ENCODE peak calls at places on chromosome 11, in four cellular contexts. C, G, D and X are unnamed samples.
A peak's percentile ranks its signal among the peaks of the same experiment; 100 is the strongest.

GRCh38 chr11:73143126-73143838 is 1.2 kb upstream of the FCHSD2 start:
- DNase-seq in C (no peak), D (no peak), G (no peak), X (no peak)

GRCh38 chr11:4464216-4465159 is 15.4 kb downstream of the OR52K2 start:
- DNase-seq in C (no peak), G (peak; percentile 75), D (no peak), X (no peak)

GRCh38 chr11:122192634-122193245 is 76.7 kb upstream of the BLID start:
- DNase-seq in C (no peak), G (peak; percentile 62), D (no peak), X (no peak)

GRCh38 chr11:83410605-83411565 is 124.7 kb upstream of the CCDC90B start:
- DNase-seq in D (no peak), G (no peak), C (no peak), X (no peak)

GRCh38 chr11:74926304-74927030 is 22.4 kb downstream of the XRRA1 start:
- DNase-seq in D (no peak), C (no peak), G (peak; percentile 46), X (no peak)

GRCh38 chr11:16346975-16347374 is 9.4 kb downstream of the SOX6 start:
- DNase-seq in G (peak; percentile 54), C (no peak), D (no peak), X (no peak)

GRCh38 chr11:85809881-85810280 is 1.1 kb downstream of the SYTL2 start:
- DNase-seq in C (no peak), G (no peak), D (no peak), X (no peak)

GRCh38 chr11:119249671-119250010 is 43.5 kb downstream of the CBL start:
- DNase-seq in D (no peak), G (no peak), C (no peak), X (no peak)

GRCh38 chr11:69394902-69395690 is 86.4 kb upstream of the LINC01488 start:
- DNase-seq in D (no peak), C (no peak), G (no peak), X (no peak)

GRCh38 chr11:10310301-10310841 is 5.5 kb downstream of the ADM start:
- DNase-seq in G (peak; percentile 26), C (no peak), D (no peak), X (no peak)

GRCh38 chr11:130827697-130828377 is 88.4 kb downstream of the SNX19 start:
- DNase-seq in G (peak; percentile 73), C (no peak), D (peak; percentile 66), X (no peak)

GRCh38 chr11:17716807-17717206 is 2.6 kb upstream of the MYOD1 start:
- DNase-seq in C (no peak), G (no peak), D (no peak), X (no peak)

GRCh38 chr11:124938206-124938765 is 2.4 kb upstream of the HEPACAM start:
- DNase-seq in G (no peak), D (no peak), C (no peak), X (no peak)

GRCh38 chr11:126480410-126481302 is 125.2 kb downstream of the ST3GAL4 start:
- DNase-seq in D (peak; percentile 89), G (peak; percentile 70), C (peak; percentile 39), X (peak; percentile 75)

GRCh38 chr11:118152552-118153471 is at the start of gene SCN4B:
- DNase-seq in G (peak; percentile 61), C (no peak), D (no peak), X (peak; percentile 92)

GRCh38 chr11:121669422-121669821 is 216.7 kb upstream of the SORL1-AS1 start:
- DNase-seq in G (no peak), C (no peak), D (no peak), X (no peak)

GRCh38 chr11:62880231-62880802 is 379 bp upstream of the SLC3A2 start:
- DNase-seq in C (no peak), G (peak; percentile 78), D (peak; percentile 90), X (no peak)

GRCh38 chr11:63867511-63867910 is 28.6 kb downstream of the MARK2 start:
- DNase-seq in G (no peak), D (no peak), C (no peak), X (no peak)

GRCh38 chr11:35138606-35138948 is 394 bp upstream of the CD44 start:
- DNase-seq in G (no peak), C (no peak), D (no peak), X (no peak)

GRCh38 chr11:88281317-88281712 is 56.2 kb downstream of the CTSC start:
- DNase-seq in D (no peak), C (no peak), G (no peak), X (no peak)

GRCh38 chr11:123580557-123581275 is 73.7 kb downstream of the SCN3B start:
- DNase-seq in G (peak; percentile 53), C (peak; percentile 48), D (peak; percentile 27), X (peak; percentile 72)

GRCh38 chr11:13336246-13336873 is 58.8 kb downstream of the BMAL1 start:
- DNase-seq in D (no peak), C (no peak), G (peak; percentile 56), X (no peak)

GRCh38 chr11:74347381-74347780 is 35.9 kb upstream of the P4HA3 start:
- DNase-seq in C (no peak), G (no peak), D (no peak), X (no peak)

GRCh38 chr11:92222701-92223100 is 1.9 kb upstream of the FAT3 start:
- DNase-seq in C (no peak), G (no peak), D (no peak), X (no peak)

GRCh38 chr11:34552270-34552669 is 38.7 kb upstream of the ELF5 start:
- DNase-seq in G (no peak), C (no peak), D (no peak), X (no peak)

GRCh38 chr11:72634472-72635095 is 39.6 kb downstream of the PDE2A start:
- DNase-seq in C (no peak), G (no peak), D (no peak), X (no peak)

GRCh38 chr11:8711895-8712442 is 29.4 kb downstream of the RPL27A start:
- DNase-seq in G (no peak), C (no peak), D (no peak), X (no peak)

GRCh38 chr11:126058090-126058489 is 4.6 kb downstream of the CDON start:
- DNase-seq in D (no peak), C (no peak), G (no peak), X (no peak)

GRCh38 chr11:36333897-36334296 is 37.8 kb downstream of the PRR5L start:
- DNase-seq in G (peak; percentile 33), C (no peak), D (no peak), X (no peak)

GRCh38 chr11:115566185-115566765 is 62.1 kb upstream of the CADM1 start:
- DNase-seq in G (no peak), D (no peak), C (no peak), X (no peak)

GRCh38 chr11:32006799-32007388 is 84.0 kb upstream of the RCN1 start:
- DNase-seq in C (no peak), D (no peak), G (peak; percentile 38), X (no peak)

GRCh38 chr11:69292221-69292648 is 1.7 kb upstream of the MYEOV start:
- DNase-seq in G (no peak), D (no peak), C (peak; percentile 49), X (no peak)

GRCh38 chr11:10038916-10039315 is 255.1 kb downstream of the SBF2 start:
- DNase-seq in G (no peak), C (no peak), D (no peak), X (no peak)

GRCh38 chr11:26947379-26947844 is 46.5 kb upstream of the FIBIN start:
- DNase-seq in G (peak; percentile 93), C (no peak), D (peak; percentile 72), X (no peak)

GRCh38 chr11:103792981-103793468 is 243.4 kb upstream of the DDI1 start:
- DNase-seq in G (no peak), C (no peak), D (peak; percentile 39), X (no peak)

GRCh38 chr11:57330029-57330428 is 5.3 kb upstream of the TNKS1BP1 start:
- DNase-seq in D (no peak), C (no peak), G (no peak), X (no peak)

GRCh38 chr11:63445720-63446119 is 45.2 kb downstream of the PLAAT5 start:
- DNase-seq in D (no peak), G (peak; percentile 63), C (no peak), X (no peak)

GRCh38 chr11:77039491-77040400 is 5.5 kb downstream of the B3GNT6 start:
- DNase-seq in D (no peak), G (peak; percentile 41), C (no peak), X (no peak)
- TF ChIP-seq CTCF in D (peak; percentile 37), G (peak; percentile 58), C (no peak), X (peak; percentile 51)

DNA sequence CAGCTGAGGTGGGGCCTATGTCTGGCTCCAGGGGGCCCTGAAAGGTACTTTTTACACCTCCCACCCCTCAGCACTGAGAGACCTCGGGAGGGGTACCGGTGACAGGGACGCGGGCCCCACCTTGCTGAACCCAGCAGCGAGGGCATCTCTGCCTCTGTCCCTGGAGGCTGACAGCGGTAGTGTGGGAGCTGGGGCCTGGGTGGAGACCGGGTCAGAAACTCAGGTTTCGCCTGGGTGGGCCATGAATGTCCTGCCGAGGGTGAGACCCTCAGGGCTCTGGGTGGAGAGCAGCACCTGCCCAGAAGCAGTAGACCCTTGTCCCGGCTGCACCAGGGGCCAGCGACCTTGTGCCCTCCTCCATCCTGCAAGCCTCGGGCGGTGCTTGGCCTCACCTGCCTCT is 22.2 kb downstream of the PTDSS2 start:
- DNase-seq in C (no peak), D (no peak), G (no peak), X (no peak)
- TF ChIP-seq CTCF in C (no peak), D (no peak), G (no peak), X (no peak)

DNA sequence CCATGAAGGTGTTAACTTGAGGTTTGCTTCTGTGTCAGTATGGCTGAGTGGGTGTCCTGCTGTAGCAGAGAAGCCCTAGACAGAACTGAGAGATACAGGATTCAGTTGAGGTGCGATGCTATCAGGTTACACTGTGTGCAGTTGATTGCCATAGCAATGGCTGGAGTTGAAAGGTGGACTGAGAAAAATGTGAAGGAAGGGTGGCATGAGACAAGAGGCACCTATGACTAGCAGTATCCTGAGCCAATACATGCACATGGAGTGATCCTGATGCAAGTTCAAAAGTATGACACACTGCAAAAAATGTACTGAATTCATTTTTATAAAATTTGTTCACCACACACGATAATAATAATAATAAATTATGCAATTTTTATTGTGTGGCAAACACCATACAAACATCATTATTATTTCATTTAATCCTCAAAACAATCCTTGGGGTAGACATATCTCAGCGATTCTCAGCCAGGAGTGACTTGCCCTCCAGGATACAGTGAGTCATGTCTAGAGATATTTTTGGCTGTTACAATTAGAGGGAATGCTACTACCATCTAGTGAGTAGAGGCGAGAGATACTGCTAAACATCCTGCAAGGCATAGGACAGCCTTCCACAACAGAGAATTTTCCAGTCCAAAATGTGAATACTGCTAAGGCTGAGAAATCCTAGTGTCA is 3.9 kb upstream of the PIWIL4 start:
- DNase-seq in C (no peak), D (no peak), G (peak; percentile 67), X (no peak)
- TF ChIP-seq CTCF in C (no peak), D (peak; percentile 32), G (peak; percentile 56), X (no peak)

DNA sequence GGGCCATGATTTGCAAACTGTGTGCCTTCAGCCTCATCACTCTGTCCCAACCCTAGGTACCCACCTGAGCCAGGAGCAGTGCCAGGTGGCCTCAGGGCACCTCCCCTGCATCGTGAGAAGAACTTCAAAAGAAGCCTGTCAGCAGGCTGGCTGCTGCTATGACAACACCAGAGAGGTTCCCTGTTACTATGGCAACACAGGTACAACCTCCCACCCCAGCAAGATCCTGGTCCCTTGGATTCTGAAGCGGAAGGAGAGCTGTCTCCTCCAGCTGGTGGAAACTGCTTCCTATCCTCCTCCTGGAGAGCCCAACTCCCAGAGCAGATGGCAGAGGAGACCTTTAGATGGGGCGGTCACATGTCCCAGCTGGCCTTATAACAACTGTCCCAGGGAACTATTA is 2.9 kb downstream of the ZP1 start:
- DNase-seq in D (no peak), G (no peak), C (no peak), X (no peak)
- TF ChIP-seq CTCF in D (no peak), G (no peak), C (no peak), X (no peak)

GRCh38 chr11:2202900-2203439 is 31.4 kb upstream of the TH start:
- DNase-seq in G (no peak), C (no peak), D (no peak), X (no peak)
- TF ChIP-seq CTCF in G (no peak), C (no peak), D (no peak), X (no peak)